ENCODE peak calls at places on chromosomes 5 and 9, in six cellular contexts. Z, S, I, P, M and D are unnamed samples.

GRCh38 chr5:73272351-73272750 is 99.4 kb downstream of the TMEM174 start:
- DNase-seq in Z (no peak), P (no peak), S (no peak), M (peak), I (no peak), D (peak)

GRCh38 chr9:115923903-115924668 is 229.5 kb upstream of the PAPPA start:
- DNase-seq in S (peak), I (no peak), Z (no peak), P (no peak), M (no peak), D (peak)

GRCh38 chr5:111641533-111642230 is 115.3 kb downstream of the NREP start:
- DNase-seq in S (peak), P (no peak), Z (no peak), I (no peak), M (peak), D (peak)

GRCh38 chr9:136438909-136439549 is 616 bp downstream of the INPP5E start:
- DNase-seq in M (peak), I (no peak), S (peak), P (no peak), Z (no peak), D (no peak)

GRCh38 chr5:80755634-80756033 is 100.9 kb upstream of the DHFR start:
- DNase-seq in I (no peak), S (no peak), P (no peak), M (no peak), Z (no peak), D (no peak)

GRCh38 chr9:72533322-72533721 is 11.9 kb downstream of the TMC1 start:
- DNase-seq in Z (no peak), M (no peak), S (no peak), P (no peak), I (no peak), D (no peak)

GRCh38 chr9:114745108-114745848 is 60.6 kb downstream of the TNFSF15 start:
- DNase-seq in Z (no peak), P (no peak), I (no peak), M (no peak), S (peak), D (peak)

GRCh38 chr5:9716838-9717281 is 86.7 kb upstream of the TAS2R1 start:
- DNase-seq in M (peak), P (no peak), Z (no peak), S (peak), I (no peak), D (no peak)

GRCh38 chr5:126519637-126520592 is 75.1 kb downstream of the ALDH7A1 start:
- DNase-seq in P (no peak), S (peak), I (no peak), M (no peak), Z (no peak), D (peak)

GRCh38 chr5:157748740-157749461 is 5.4 kb downstream of the LSM11 start:
- DNase-seq in I (no peak), Z (no peak), P (no peak), S (peak), M (peak), D (peak)

GRCh38 chr9:129081388-129081889 is 528 bp downstream of the DOLPP1 start:
- DNase-seq in S (no peak), P (no peak), M (peak), I (no peak), Z (no peak), D (peak)

GRCh38 chr9:99752710-99753109 is 69.0 kb upstream of the NR4A3 start:
- DNase-seq in M (peak), S (peak), I (no peak), P (no peak), Z (no peak), D (peak)

GRCh38 chr5:42566658-42567313 is 143.5 kb downstream of the GHR start:
- DNase-seq in I (no peak), P (no peak), M (no peak), Z (no peak), S (peak), D (peak)

GRCh38 chr9:132997591-132997990 is 19.1 kb downstream of the GFI1B start:
- DNase-seq in M (peak), S (peak), I (peak), Z (no peak), P (no peak), D (peak)